ENCODE peak calls at places on chromosomes 12 and 14, in four cellular contexts. R is GM12878, M is HL-60, G is K562. N is an unnamed sample.

GRCh38 chr12:114938487-114939210 is 254.7 kb upstream of the TBX3 start:
- DNase-seq in G (no peak), R (no peak), M (no peak), N (no peak)

GRCh38 chr12:95547522-95548055 is 3.7 kb downstream of the USP44 start:
- DNase-seq in M (no peak), G (peak; percentile 38), R (no peak), N (no peak)

GRCh38 chr14:63563370-63564026 is 20.3 kb upstream of the PPP2R5E start:
- DNase-seq in M (no peak), G (no peak), R (no peak), N (no peak)

GRCh38 chr12:121793501-121793835 is at the start of gene RHOF:
- DNase-seq in R (no peak), M (no peak), G (no peak), N (no peak)

GRCh38 chr14:59101441-59101840 is 87.0 kb upstream of the DAAM1 start:
- DNase-seq in M (no peak), R (no peak), G (no peak), N (no peak)

GRCh38 chr14:102185360-102185759 is 45.7 kb downstream of the WDR20 start:
- DNase-seq in G (no peak), M (no peak), R (no peak), N (no peak)

GRCh38 chr14:24692382-24693352 is 58.7 kb upstream of the GZMB start:
- DNase-seq in R (no peak), G (no peak), M (no peak), N (no peak)

GRCh38 chr12:52252728-52253328 is 19.8 kb downstream of the KRT7 start:
- DNase-seq in M (no peak), G (no peak), R (no peak), N (no peak)

GRCh38 chr12:67182551-67182950 is 86.6 kb upstream of the CAND1 start:
- DNase-seq in G (no peak), M (no peak), R (no peak), N (no peak)

GRCh38 chr14:55086939-55087338 is 35.5 kb downstream of the MAPK1IP1L start:
- DNase-seq in M (no peak), G (no peak), R (no peak), N (no peak)
- TF ChIP-seq SPI1 in M (no peak), G (no peak), R (no peak), N (no peak)

DNA sequence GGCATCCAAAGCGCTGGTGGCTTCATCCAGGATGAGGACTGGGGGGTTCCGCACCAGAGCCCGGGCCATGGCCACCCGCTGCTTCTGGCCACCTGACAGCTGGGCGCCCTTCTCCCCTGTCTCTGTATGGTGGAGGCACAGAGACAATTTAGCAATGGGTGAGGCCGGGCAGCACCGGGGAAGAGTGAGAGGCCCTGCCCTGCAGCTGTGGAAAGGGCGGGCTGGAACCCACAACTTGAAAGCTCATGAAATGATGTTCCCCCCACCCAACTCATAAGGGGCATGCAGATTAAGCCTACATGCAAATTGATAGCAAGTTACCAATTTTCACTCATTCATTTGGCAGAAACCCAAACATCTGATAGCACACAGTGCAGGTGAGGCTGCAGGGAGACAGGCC is 34.1 kb downstream of the ABCB9 start:
- DNase-seq in G (no peak), M (no peak), R (no peak), N (no peak)
- TF ChIP-seq SPI1 in G (no peak), M (no peak), R (no peak), N (no peak)

GRCh38 chr14:73736842-73737241 is 22.7 kb upstream of the PNMA1 start:
- DNase-seq in R (no peak), M (no peak), G (no peak), N (no peak)
- TF ChIP-seq SPI1 in R (no peak), M (no peak), G (no peak), N (no peak)

GRCh38 chr12:30154996-30155730 is 371.4 kb upstream of the TMTC1 start:
- DNase-seq in R (no peak), G (no peak), M (no peak), N (no peak)
- TF ChIP-seq SPI1 in R (no peak), G (no peak), M (no peak), N (no peak)

DNA sequence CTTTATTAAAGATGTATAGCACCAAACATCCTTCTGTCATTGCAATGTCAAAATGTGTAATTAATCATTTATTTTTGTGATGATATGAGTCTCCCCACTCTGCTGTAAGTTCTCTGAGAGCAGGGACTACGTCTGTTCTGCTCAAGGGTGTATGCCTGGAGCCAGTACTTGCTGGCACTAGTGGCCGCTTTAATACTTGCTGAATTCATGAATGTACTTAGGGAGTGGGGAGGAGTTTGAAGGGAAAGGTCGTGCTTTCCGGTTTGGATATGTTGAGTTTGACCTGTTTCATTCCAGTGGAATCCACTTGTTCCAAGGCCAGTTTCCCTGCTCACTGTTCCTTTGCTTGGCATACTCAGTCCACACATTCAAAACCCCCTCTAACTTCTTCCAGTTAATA is 1.9 kb upstream of the DCAF5 start:
- DNase-seq in R (no peak), G (no peak), M (no peak), N (no peak)
- TF ChIP-seq SPI1 in R (no peak), G (no peak), M (no peak), N (no peak)

DNA sequence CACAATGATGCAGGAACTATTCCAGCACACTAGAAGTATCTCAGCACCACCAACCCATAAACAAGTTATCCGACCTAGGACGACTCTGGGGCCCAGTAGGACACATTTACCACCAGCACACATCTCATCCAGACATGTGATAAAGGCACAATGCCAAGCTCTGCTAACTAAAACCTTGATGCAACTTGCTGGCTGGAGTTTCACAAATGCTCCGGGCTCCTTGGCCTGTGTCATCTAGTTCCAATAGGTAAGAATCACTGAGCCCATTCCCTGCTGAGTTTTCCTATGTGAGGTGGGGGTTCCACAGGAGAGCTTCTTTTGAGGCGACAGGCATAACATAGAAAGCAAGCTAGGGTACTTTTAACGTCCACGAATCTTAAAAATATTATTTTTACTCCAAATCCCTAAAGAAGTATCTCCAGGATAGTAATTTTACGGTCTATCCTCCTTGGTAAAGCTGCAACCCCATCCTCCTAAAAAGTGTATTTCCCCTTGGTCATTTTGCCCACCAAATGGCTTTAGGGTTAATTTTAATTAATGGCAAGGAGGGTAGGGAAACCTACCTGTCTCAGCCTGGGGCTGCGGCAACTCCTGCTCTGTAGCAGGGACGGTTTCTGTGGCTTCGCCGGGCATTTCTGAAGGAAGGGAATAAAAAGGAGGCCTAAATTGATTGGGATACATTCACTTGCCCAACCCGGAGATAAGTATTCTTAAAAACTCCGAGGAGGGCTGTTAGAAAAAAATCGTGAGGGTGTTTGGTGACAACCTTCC is 1.0 kb downstream of the NACA start:
- DNase-seq in G (no peak), R (no peak), M (peak; percentile 44), N (no peak)
- TF ChIP-seq SPI1 in G (no peak), R (no peak), M (no peak), N (no peak)

DNA sequence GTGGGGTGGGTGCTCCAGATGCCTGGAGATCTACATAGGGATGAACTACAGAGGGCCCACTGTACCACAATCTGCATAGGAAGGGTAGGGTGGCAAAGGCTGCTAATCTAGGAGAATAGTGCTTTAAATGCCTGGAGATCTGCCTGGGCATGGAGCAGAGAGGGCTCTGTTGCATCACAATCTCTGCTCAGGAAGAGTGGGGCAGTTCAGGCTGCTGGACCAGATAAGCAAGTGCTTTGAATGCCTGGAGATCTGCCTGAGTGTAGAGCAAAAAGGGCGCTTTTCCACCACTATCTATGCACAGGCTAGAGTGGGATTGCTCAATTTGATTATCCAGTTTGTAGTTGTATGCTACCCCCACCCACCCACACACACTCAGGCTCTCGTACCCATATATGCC is 886.3 kb upstream of the SEL1L start:
- DNase-seq in M (no peak), G (no peak), R (no peak), N (no peak)
- TF ChIP-seq SPI1 in M (no peak), G (no peak), R (no peak), N (no peak)

GRCh38 chr14:75875958-75876357 is 105.8 kb downstream of the TGFB3 start:
- DNase-seq in G (no peak), M (no peak), R (peak; percentile 80), N (peak; percentile 21)
- TF ChIP-seq SPI1 in G (no peak), M (no peak), R (no peak), N (no peak)